ENCODE peak calls at places on chromosomes 2 and 18, in seven cellular contexts. One of them, this sample, is unnamed.
A peak's percentile ranks its signal among the peaks of the same experiment; 100 is the strongest.

GRCh38 chr2:112757265-112757664 is 7.1 kb downstream of the CKAP2L start:
- DNase-seq in lower lobe of right lung: peak; percentile 63
- DNase-seq in thoracic aorta: no peak
- DNase-seq in amygdala: no peak
- DNase-seq in AG09309: no peak
- DNase-seq in Calu3: no peak
- DNase-seq in OCI-LY7: no peak
- DNase-seq in this sample: no peak

GRCh38 chr2:101779190-101779589 is 81.7 kb downstream of the MAP4K4 start:
- DNase-seq in lower lobe of right lung: no peak
- DNase-seq in OCI-LY7: no peak
- DNase-seq in Calu3: no peak
- DNase-seq in thoracic aorta: no peak
- DNase-seq in AG09309: no peak
- DNase-seq in amygdala: no peak
- DNase-seq in this sample: no peak

GRCh38 chr2:26139269-26140183 is 33.4 kb upstream of the GAREM2 start:
- DNase-seq in OCI-LY7: no peak
- DNase-seq in Calu3: no peak
- DNase-seq in lower lobe of right lung: no peak
- DNase-seq in AG09309: no peak
- DNase-seq in thoracic aorta: no peak
- DNase-seq in amygdala: no peak
- DNase-seq in this sample: no peak

GRCh38 chr2:113056501-113056900 is 2.5 kb upstream of the IL36RN start:
- DNase-seq in AG09309: no peak
- DNase-seq in Calu3: no peak
- DNase-seq in thoracic aorta: no peak
- DNase-seq in lower lobe of right lung: no peak
- DNase-seq in OCI-LY7: no peak
- DNase-seq in amygdala: no peak
- DNase-seq in this sample: no peak

GRCh38 chr2:65101071-65101470 is 28.8 kb downstream of the RAB1A start:
- DNase-seq in amygdala: no peak
- DNase-seq in AG09309: no peak
- DNase-seq in OCI-LY7: no peak
- DNase-seq in Calu3: no peak
- DNase-seq in lower lobe of right lung: no peak
- DNase-seq in thoracic aorta: no peak
- DNase-seq in this sample: no peak

GRCh38 chr2:203562283-203562682 is 27.2 kb upstream of the RAPH1 start:
- DNase-seq in OCI-LY7: no peak
- DNase-seq in amygdala: no peak
- DNase-seq in thoracic aorta: no peak
- DNase-seq in Calu3: no peak
- DNase-seq in lower lobe of right lung: no peak
- DNase-seq in AG09309: no peak
- DNase-seq in this sample: no peak

GRCh38 chr2:58447586-58447985 is 206.5 kb upstream of the FANCL start:
- DNase-seq in amygdala: no peak
- DNase-seq in AG09309: no peak
- DNase-seq in Calu3: no peak
- DNase-seq in OCI-LY7: no peak
- DNase-seq in thoracic aorta: no peak
- DNase-seq in lower lobe of right lung: no peak
- DNase-seq in this sample: no peak

GRCh38 chr2:162462911-162463310 is 119.0 kb downstream of the GCA start:
- DNase-seq in lower lobe of right lung: no peak
- DNase-seq in thoracic aorta: no peak
- DNase-seq in Calu3: no peak
- DNase-seq in amygdala: no peak
- DNase-seq in OCI-LY7: no peak
- DNase-seq in AG09309: no peak
- DNase-seq in this sample: no peak

GRCh38 chr18:79380816-79381806 is 14.6 kb upstream of the NFATC1 start:
- DNase-seq in thoracic aorta: no peak
- DNase-seq in amygdala: peak; percentile 62
- DNase-seq in AG09309: no peak
- DNase-seq in lower lobe of right lung: peak; percentile 65
- DNase-seq in OCI-LY7: peak; percentile 50
- DNase-seq in Calu3: peak; percentile 68
- DNase-seq in this sample: peak; percentile 46

GRCh38 chr18:3151379-3152264 is 68.1 kb downstream of the MYOM1 start:
- DNase-seq in thoracic aorta: no peak
- DNase-seq in OCI-LY7: peak; percentile 59
- DNase-seq in lower lobe of right lung: no peak
- DNase-seq in AG09309: peak; percentile 1
- DNase-seq in amygdala: no peak
- DNase-seq in Calu3: no peak
- DNase-seq in this sample: no peak

GRCh38 chr2:224883172-224883516 is 159.1 kb downstream of the DOCK10 start:
- DNase-seq in lower lobe of right lung: no peak
- DNase-seq in thoracic aorta: no peak
- DNase-seq in Calu3: no peak
- DNase-seq in OCI-LY7: no peak
- DNase-seq in AG09309: no peak
- DNase-seq in amygdala: no peak
- DNase-seq in this sample: no peak

GRCh38 chr2:80312282-80312839 is 7.8 kb upstream of the LRRTM1 start:
- DNase-seq in thoracic aorta: no peak
- DNase-seq in lower lobe of right lung: no peak
- DNase-seq in OCI-LY7: no peak
- DNase-seq in AG09309: no peak
- DNase-seq in Calu3: no peak
- DNase-seq in amygdala: no peak
- DNase-seq in this sample: no peak

GRCh38 chr2:75574106-75574505 is 13.4 kb upstream of the EVA1A start:
- DNase-seq in amygdala: no peak
- DNase-seq in lower lobe of right lung: no peak
- DNase-seq in thoracic aorta: no peak
- DNase-seq in OCI-LY7: no peak
- DNase-seq in AG09309: no peak
- DNase-seq in Calu3: no peak
- DNase-seq in this sample: no peak

GRCh38 chr18:43887491-43887890 is 610.2 kb upstream of the SYT4 start:
- DNase-seq in AG09309: no peak
- DNase-seq in amygdala: no peak
- DNase-seq in OCI-LY7: no peak
- DNase-seq in thoracic aorta: no peak
- DNase-seq in lower lobe of right lung: no peak
- DNase-seq in Calu3: no peak
- DNase-seq in this sample: no peak

GRCh38 chr2:239694487-239694886 is 293.7 kb upstream of the HDAC4 start:
- DNase-seq in amygdala: no peak
- DNase-seq in Calu3: no peak
- DNase-seq in OCI-LY7: no peak
- DNase-seq in AG09309: no peak
- DNase-seq in thoracic aorta: no peak
- DNase-seq in lower lobe of right lung: no peak
- DNase-seq in this sample: no peak

GRCh38 chr2:43387092-43388062 is 161.0 kb upstream of the ZFP36L2 start:
- DNase-seq in amygdala: no peak
- DNase-seq in Calu3: no peak
- DNase-seq in AG09309: no peak
- DNase-seq in OCI-LY7: no peak
- DNase-seq in lower lobe of right lung: no peak
- DNase-seq in thoracic aorta: no peak
- DNase-seq in this sample: no peak

GRCh38 chr2:101986804-101987740 is 4.7 kb upstream of the IL1R2 start:
- DNase-seq in OCI-LY7: no peak
- DNase-seq in amygdala: no peak
- DNase-seq in thoracic aorta: no peak
- DNase-seq in AG09309: no peak
- DNase-seq in lower lobe of right lung: no peak
- DNase-seq in Calu3: no peak
- DNase-seq in this sample: no peak

GRCh38 chr2:207223051-207223450 is 57.3 kb upstream of the KLF7 start:
- DNase-seq in thoracic aorta: no peak
- DNase-seq in AG09309: peak; percentile 23
- DNase-seq in amygdala: no peak
- DNase-seq in Calu3: no peak
- DNase-seq in lower lobe of right lung: no peak
- DNase-seq in OCI-LY7: no peak
- DNase-seq in this sample: no peak

GRCh38 chr2:109530712-109531111 is 83.1 kb downstream of the SEPTIN10 start:
- DNase-seq in Calu3: no peak
- DNase-seq in OCI-LY7: no peak
- DNase-seq in thoracic aorta: no peak
- DNase-seq in AG09309: no peak
- DNase-seq in lower lobe of right lung: no peak
- DNase-seq in amygdala: no peak
- DNase-seq in this sample: no peak

GRCh38 chr2:172200495-172201085 is 97.9 kb upstream of the DLX2 start:
- DNase-seq in OCI-LY7: no peak
- DNase-seq in amygdala: no peak
- DNase-seq in lower lobe of right lung: no peak
- DNase-seq in AG09309: no peak
- DNase-seq in Calu3: no peak
- DNase-seq in thoracic aorta: no peak
- DNase-seq in this sample: no peak

GRCh38 chr2:203533696-203534471 is 1.2 kb downstream of the RAPH1 start:
- DNase-seq in lower lobe of right lung: no peak
- DNase-seq in amygdala: no peak
- DNase-seq in thoracic aorta: no peak
- DNase-seq in Calu3: no peak
- DNase-seq in OCI-LY7: peak; percentile 41
- DNase-seq in AG09309: peak; percentile 76
- DNase-seq in this sample: peak; percentile 4

GRCh38 chr2:58497189-58497588 is 256.1 kb upstream of the FANCL start:
- DNase-seq in OCI-LY7: no peak
- DNase-seq in AG09309: no peak
- DNase-seq in thoracic aorta: no peak
- DNase-seq in lower lobe of right lung: no peak
- DNase-seq in Calu3: peak; percentile 39
- DNase-seq in amygdala: no peak
- DNase-seq in this sample: no peak

GRCh38 chr2:128311216-128311754 is 7.4 kb downstream of the HS6ST1 start:
- DNase-seq in OCI-LY7: no peak
- DNase-seq in thoracic aorta: no peak
- DNase-seq in AG09309: no peak
- DNase-seq in amygdala: no peak
- DNase-seq in lower lobe of right lung: no peak
- DNase-seq in Calu3: no peak
- DNase-seq in this sample: no peak

GRCh38 chr18:51645607-51646006 is 448.1 kb upstream of the MEX3C start:
- DNase-seq in lower lobe of right lung: no peak
- DNase-seq in Calu3: no peak
- DNase-seq in OCI-LY7: no peak
- DNase-seq in amygdala: no peak
- DNase-seq in thoracic aorta: no peak
- DNase-seq in AG09309: no peak
- DNase-seq in this sample: no peak

GRCh38 chr2:129253461-129253812 is 726.0 kb upstream of the RAB6C start:
- DNase-seq in lower lobe of right lung: no peak
- DNase-seq in thoracic aorta: no peak
- DNase-seq in Calu3: no peak
- DNase-seq in amygdala: no peak
- DNase-seq in AG09309: no peak
- DNase-seq in OCI-LY7: peak; percentile 14
- DNase-seq in this sample: no peak

GRCh38 chr2:33488178-33488690 is 11.8 kb downstream of the RASGRP3 start:
- DNase-seq in Calu3: no peak
- DNase-seq in OCI-LY7: no peak
- DNase-seq in amygdala: no peak
- DNase-seq in thoracic aorta: no peak
- DNase-seq in AG09309: no peak
- DNase-seq in lower lobe of right lung: no peak
- DNase-seq in this sample: no peak

GRCh38 chr2:113910110-113910717 is 20.3 kb downstream of the ACTR3 start:
- DNase-seq in amygdala: no peak
- DNase-seq in AG09309: no peak
- DNase-seq in OCI-LY7: no peak
- DNase-seq in lower lobe of right lung: no peak
- DNase-seq in thoracic aorta: no peak
- DNase-seq in Calu3: no peak
- DNase-seq in this sample: no peak

GRCh38 chr18:5297582-5297981 is 2.1 kb upstream of the ZBTB14 start:
- DNase-seq in AG09309: no peak
- DNase-seq in OCI-LY7: no peak
- DNase-seq in lower lobe of right lung: no peak
- DNase-seq in amygdala: peak; percentile 8
- DNase-seq in thoracic aorta: no peak
- DNase-seq in Calu3: no peak
- DNase-seq in this sample: no peak

GRCh38 chr2:216292475-216292874 is 79.8 kb downstream of the MARCHF4 start:
- DNase-seq in Calu3: no peak
- DNase-seq in OCI-LY7: no peak
- DNase-seq in thoracic aorta: no peak
- DNase-seq in AG09309: no peak
- DNase-seq in lower lobe of right lung: no peak
- DNase-seq in amygdala: no peak
- DNase-seq in this sample: no peak

GRCh38 chr2:33791625-33792024 is 192.5 kb upstream of the FAM98A start:
- DNase-seq in amygdala: no peak
- DNase-seq in lower lobe of right lung: no peak
- DNase-seq in OCI-LY7: no peak
- DNase-seq in thoracic aorta: no peak
- DNase-seq in AG09309: peak; percentile 78
- DNase-seq in Calu3: no peak
- DNase-seq in this sample: no peak

GRCh38 chr18:9755603-9756002 is 47.5 kb downstream of the RAB31 start:
- DNase-seq in lower lobe of right lung: no peak
- DNase-seq in Calu3: no peak
- DNase-seq in amygdala: no peak
- DNase-seq in thoracic aorta: no peak
- DNase-seq in AG09309: no peak
- DNase-seq in OCI-LY7: no peak
- DNase-seq in this sample: no peak

GRCh38 chr2:100921685-100922161 is 80.4 kb upstream of the RPL31 start:
- DNase-seq in Calu3: no peak
- DNase-seq in lower lobe of right lung: no peak
- DNase-seq in AG09309: no peak
- DNase-seq in OCI-LY7: no peak
- DNase-seq in amygdala: no peak
- DNase-seq in thoracic aorta: no peak
- DNase-seq in this sample: no peak

GRCh38 chr2:117888897-117889296 is 74.4 kb downstream of the DDX18 start:
- DNase-seq in thoracic aorta: no peak
- DNase-seq in amygdala: no peak
- DNase-seq in lower lobe of right lung: no peak
- DNase-seq in AG09309: no peak
- DNase-seq in OCI-LY7: no peak
- DNase-seq in Calu3: no peak
- DNase-seq in this sample: no peak

GRCh38 chr2:121884515-121884915 is 129.1 kb downstream of the TSN start:
- DNase-seq in amygdala: no peak
- DNase-seq in AG09309: no peak
- DNase-seq in OCI-LY7: no peak
- DNase-seq in thoracic aorta: no peak
- DNase-seq in lower lobe of right lung: no peak
- DNase-seq in Calu3: no peak
- DNase-seq in this sample: no peak

GRCh38 chr2:84646514-84646913 is 130.2 kb downstream of the DNAH6 start:
- DNase-seq in AG09309: no peak
- DNase-seq in amygdala: no peak
- DNase-seq in OCI-LY7: no peak
- DNase-seq in Calu3: no peak
- DNase-seq in thoracic aorta: no peak
- DNase-seq in lower lobe of right lung: no peak
- DNase-seq in this sample: no peak

GRCh38 chr2:21422050-21422449 is 298.3 kb downstream of the TDRD15 start:
- DNase-seq in amygdala: no peak
- DNase-seq in OCI-LY7: peak; percentile 11
- DNase-seq in thoracic aorta: no peak
- DNase-seq in AG09309: no peak
- DNase-seq in Calu3: peak; percentile 29
- DNase-seq in lower lobe of right lung: peak; percentile 56
- DNase-seq in this sample: no peak

GRCh38 chr2:68837164-68837860 is 33.9 kb downstream of the BMP10 start:
- DNase-seq in thoracic aorta: no peak
- DNase-seq in amygdala: no peak
- DNase-seq in lower lobe of right lung: peak; percentile 91
- DNase-seq in AG09309: no peak
- DNase-seq in OCI-LY7: peak; percentile 85
- DNase-seq in Calu3: no peak
- DNase-seq in this sample: peak; percentile 16

GRCh38 chr18:32707153-32707552 is 65.7 kb downstream of the KLHL14 start:
- DNase-seq in OCI-LY7: peak; percentile 33
- DNase-seq in AG09309: no peak
- DNase-seq in Calu3: peak; percentile 5
- DNase-seq in amygdala: no peak
- DNase-seq in lower lobe of right lung: no peak
- DNase-seq in thoracic aorta: no peak
- DNase-seq in this sample: no peak